ENCODE peak calls at places on chromosome 21, in six cellular contexts. N, V, M, W, G and Y are unnamed samples. For H3K36me3 and H3K4me1, the result is how much of the 10 kb centered on the place peaks cover.

GRCh38 chr21:37505963-37506362 is 139.4 kb downstream of the DYRK1A start:
- DNase-seq in N (no peak), V (no peak), M (no peak), W (no peak), G (no peak), Y (no peak)

GRCh38 chr21:35697321-35697808 is 363.0 kb downstream of the SETD4 start:
- DNase-seq in N (no peak), V (peak), M (peak), W (peak), G (peak), Y (no peak)

GRCh38 chr21:26544208-26544607 is 28.9 kb downstream of the CYYR1 start:
- DNase-seq in N (no peak), V (no peak), M (no peak), W (no peak), G (no peak), Y (no peak)

GRCh38 chr21:36104306-36105300 is 30.3 kb upstream of the CBR3 start:
- DNase-seq in N (peak), V (peak), M (peak), W (peak), G (no peak), Y (peak)

GRCh38 chr21:29221259-29221744 is 77.4 kb upstream of the BACH1 start:
- DNase-seq in N (no peak), V (no peak), M (peak), W (no peak), G (no peak), Y (no peak)

GRCh38 chr21:14548751-14549150 is 2.6 kb upstream of the SAMSN1 start:
- DNase-seq in N (no peak), V (no peak), M (no peak), W (no peak), G (no peak), Y (no peak)

GRCh38 chr21:28856588-28857250 is 136.0 kb downstream of the LTN1 start:
- DNase-seq in N (no peak), V (no peak), M (no peak), W (no peak), G (no peak), Y (no peak)

GRCh38 chr21:41374867-41375533 is 13.2 kb downstream of the MX2 start:
- DNase-seq in N (no peak), V (no peak), M (no peak), W (peak), G (no peak), Y (no peak)

GRCh38 chr21:26849428-26850115 is 4.4 kb upstream of the ADAMTS1 start:
- DNase-seq in N (no peak), V (no peak), M (peak), W (no peak), G (no peak), Y (no peak)

GRCh38 chr21:43855955-43856354 is 9.1 kb upstream of the AGPAT3 start:
- DNase-seq in N (no peak), V (no peak), M (no peak), W (no peak), G (no peak), Y (no peak)

GRCh38 chr21:43921979-43922945 is 57.2 kb downstream of the AGPAT3 start:
- DNase-seq in N (peak), V (no peak), M (peak), W (no peak), G (no peak), Y (peak)

GRCh38 chr21:45386728-45387371 is 18.1 kb upstream of the COL18A1 start:
- DNase-seq in N (no peak), V (no peak), M (peak), W (peak), G (peak), Y (no peak)
- H3K4me3 ChIP-seq in N (no peak), V (no peak), M (no peak), W (no peak), G (no peak), Y (no peak)

DNA sequence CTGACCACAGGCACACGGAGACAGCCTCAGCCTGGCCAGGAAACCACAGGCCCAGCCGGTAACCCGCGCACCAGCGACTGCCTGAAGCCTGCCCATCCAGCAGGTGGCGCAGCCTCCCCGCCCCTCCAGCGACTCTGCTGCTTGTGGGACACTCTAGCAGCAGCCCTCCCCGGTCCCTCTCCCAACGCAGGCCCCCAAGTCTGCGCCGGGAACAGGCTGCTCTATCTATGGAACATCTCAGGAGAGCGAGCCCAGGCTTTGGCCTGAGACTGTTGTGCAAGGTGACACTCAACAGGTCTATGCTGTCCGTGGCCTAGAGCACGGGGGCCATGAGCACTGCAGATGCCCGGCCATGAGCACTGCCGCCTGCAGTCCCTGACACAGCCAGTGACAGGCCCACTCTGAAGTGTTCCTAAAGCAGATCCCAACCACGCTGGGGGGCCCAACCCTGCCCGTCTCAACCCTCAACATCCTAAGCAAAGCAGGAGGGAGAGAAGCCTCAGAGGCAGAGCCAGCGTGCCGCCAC is 28.4 kb downstream of the WDR4 start:
- DNase-seq in N (no peak), V (no peak), M (no peak), W (no peak), G (no peak), Y (no peak)
- H3K36me3 ChIP-seq in N (half or more), V (under half), M (half or more), W (under half), G (half or more), Y (half or more)

GRCh38 chr21:34517491-34518245 is 5.7 kb upstream of the KCNE1 start:
- DNase-seq in N (no peak), V (no peak), M (no peak), W (no peak), G (no peak), Y (no peak)

GRCh38 chr21:34513109-34513675 is 1.2 kb upstream of the KCNE1 start:
- DNase-seq in N (no peak), V (no peak), M (no peak), W (no peak), G (no peak), Y (no peak)

GRCh38 chr21:34517039-34517438 is 5.0 kb upstream of the KCNE1 start:
- DNase-seq in N (no peak), V (no peak), M (no peak), W (no peak), G (no peak), Y (no peak)

GRCh38 chr21:34511787-34512451 is at the start of gene KCNE1:
- DNase-seq in N (no peak), V (no peak), M (no peak), W (no peak), G (no peak), Y (no peak)

GRCh38 chr21:34514576-34515135 is 2.6 kb upstream of the KCNE1 start:
- DNase-seq in N (no peak), V (no peak), M (peak), W (no peak), G (no peak), Y (no peak)
- H3K4me1 ChIP-seq in N (under half), V (under half), M (under half), W (under half), G (under half), Y (under half)

GRCh38 chr21:42781150-42781980 is 98.0 kb downstream of the WDR4 start:
- DNase-seq in N (no peak), V (peak), M (no peak), W (no peak), G (no peak), Y (no peak)
- H3K4me3 ChIP-seq in N (peak), V (peak), M (no peak), W (no peak), G (peak), Y (no peak)